ENCODE peak calls at places on chromosomes 4 and X, in four cellular contexts. C is CD8-positive, alpha-beta T cell; E is aorta; T is pancreas. W is an unnamed sample.
A peak's percentile ranks its signal among the peaks of the same experiment; 100 is the strongest.

GRCh38 chr4:89836031-89836777 is 757 bp downstream of the SNCA start:
- DNase-seq in C (no peak), E (peak; percentile 67), T (no peak), W (no peak)

GRCh38 chr4:101103381-101104142 is 243.8 kb downstream of the PPP3CA start:
- DNase-seq in C (no peak), E (no peak), T (no peak), W (no peak)

GRCh38 chr4:33709247-33709646 is 2535.1 kb downstream of the ARAP2 start:
- DNase-seq in C (no peak), E (no peak), T (no peak), W (no peak)

GRCh38 chr4:3311489-3312171 is 18.8 kb downstream of the RGS12 start:
- DNase-seq in C (no peak), E (peak; percentile 27), T (no peak), W (no peak)

GRCh38 chr4:3368841-3369760 is 72.7 kb upstream of the HGFAC start:
- DNase-seq in C (no peak), E (no peak), T (no peak), W (no peak)

GRCh38 chr4:135277116-135277979 is 1075.8 kb upstream of the PABPC4L start:
- DNase-seq in C (no peak), E (no peak), T (no peak), W (no peak)

GRCh38 chrX:455673-456072 is 69.0 kb upstream of the PPP2R3B start:
- DNase-seq in C (no peak), E (peak; percentile 10), T (no peak), W (no peak)

GRCh38 chr4:184649971-184650855 is 675 bp downstream of the PRIMPOL start:
- DNase-seq in C (no peak), E (no peak), T (no peak), W (no peak)

GRCh38 chr4:87498446-87498900 is 30.7 kb downstream of the SPARCL1 start:
- DNase-seq in C (no peak), E (no peak), T (no peak), W (no peak)

GRCh38 chr4:7652451-7652871 is 217.7 kb upstream of the PSAPL1 start:
- DNase-seq in C (no peak), E (peak; percentile 64), T (no peak), W (peak; percentile 12)

GRCh38 chr4:121155893-121156292 is 8.2 kb downstream of the TNIP3 start:
- DNase-seq in C (no peak), E (no peak), T (no peak), W (no peak)

GRCh38 chr4:17854076-17854475 is 43.3 kb downstream of the NCAPG start:
- DNase-seq in C (no peak), E (no peak), T (no peak), W (no peak)

GRCh38 chrX:57286507-57287251 is at the start of gene FAAH2:
- DNase-seq in C (peak; percentile 18), E (no peak), T (peak; percentile 86), W (no peak)

GRCh38 chr4:107391630-107392028 is 328.4 kb downstream of the PAPSS1 start:
- DNase-seq in C (no peak), E (no peak), T (no peak), W (no peak)

GRCh38 chr4:139018971-139019758 is 3.6 kb downstream of the NOCT start:
- DNase-seq in C (no peak), E (no peak), T (no peak), W (no peak)

GRCh38 chrX:110394653-110395052 is 36.0 kb downstream of the RTL9 start:
- DNase-seq in C (no peak), E (no peak), T (no peak), W (no peak)

GRCh38 chrX:45743081-45743533 is 542.4 kb upstream of the DIPK2B start:
- DNase-seq in C (no peak), E (no peak), T (no peak), W (no peak)

GRCh38 chr4:74055498-74055897 is 17.0 kb upstream of the CXCL3 start:
- DNase-seq in C (no peak), E (no peak), T (no peak), W (no peak)
- H3K27ac ChIP-seq in C (no peak overlapping the region), E (no peak overlapping the region), T (no peak overlapping the region), W (no peak overlapping the region)

DNA sequence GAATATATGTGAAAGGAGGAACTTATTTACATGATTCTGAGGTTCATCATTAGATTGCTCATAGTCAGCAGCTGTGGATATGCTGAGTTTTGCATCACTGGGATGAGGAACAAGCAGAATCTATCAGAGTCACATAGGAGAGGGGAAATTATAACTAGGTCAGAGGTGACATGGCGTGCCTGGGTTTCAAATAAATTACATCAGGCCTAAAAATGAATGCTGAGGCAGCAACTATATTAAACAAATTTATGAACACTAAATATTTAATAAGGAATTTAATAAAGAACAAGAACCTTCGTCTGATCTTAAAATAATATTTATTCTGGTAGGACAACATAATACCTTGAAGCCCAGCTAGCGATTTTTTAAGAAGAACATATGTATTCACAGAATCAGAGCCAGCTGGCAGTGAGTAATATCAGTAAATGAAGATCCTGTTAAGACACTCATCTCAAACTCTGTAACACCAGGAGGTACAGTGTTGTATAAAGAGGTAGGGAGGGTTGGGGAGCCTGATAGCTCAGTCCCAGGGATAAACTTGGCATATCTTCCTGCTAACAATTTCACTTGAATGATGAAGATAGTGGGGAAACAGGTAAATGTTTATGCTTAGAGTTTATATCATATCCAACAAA is 60.9 kb upstream of the HS3ST1 start:
- DNase-seq in C (no peak), E (no peak), T (no peak), W (no peak)
- H3K27ac ChIP-seq in C (no peak overlapping the region), E (no peak overlapping the region), T (no peak overlapping the region), W (no peak overlapping the region)

DNA sequence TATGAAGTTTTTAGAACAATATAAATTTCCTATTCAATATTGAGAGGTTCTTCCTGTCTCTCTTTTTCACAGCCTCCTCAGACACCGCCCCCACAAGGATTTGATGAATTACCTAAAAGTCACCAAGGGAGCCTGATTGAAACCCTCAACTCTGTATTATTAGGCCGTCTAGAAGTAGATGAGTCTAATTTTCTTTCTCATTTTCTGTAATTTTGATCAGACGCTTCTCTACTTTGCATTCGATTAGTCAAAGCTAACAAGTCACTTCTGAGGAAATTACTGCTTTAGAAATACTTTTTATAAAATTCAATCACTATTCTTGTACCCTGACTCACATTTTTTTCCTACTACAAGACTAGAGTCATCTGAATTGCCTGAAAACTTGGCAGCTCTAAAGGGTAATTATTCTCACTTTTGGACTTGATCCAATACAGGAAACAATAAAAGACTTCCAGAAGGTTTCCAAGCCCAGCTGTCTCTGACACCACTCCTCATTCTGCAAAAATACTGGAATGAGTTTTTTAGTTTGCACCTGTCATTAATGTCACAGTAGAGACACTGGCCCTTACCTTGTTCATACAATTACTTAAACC is 111.2 kb downstream of the ELOVL6 start:
- DNase-seq in C (no peak), E (no peak), T (no peak), W (no peak)
- H3K27ac ChIP-seq in C (no peak overlapping the region), E (no peak overlapping the region), T (no peak overlapping the region), W (no peak overlapping the region)

DNA sequence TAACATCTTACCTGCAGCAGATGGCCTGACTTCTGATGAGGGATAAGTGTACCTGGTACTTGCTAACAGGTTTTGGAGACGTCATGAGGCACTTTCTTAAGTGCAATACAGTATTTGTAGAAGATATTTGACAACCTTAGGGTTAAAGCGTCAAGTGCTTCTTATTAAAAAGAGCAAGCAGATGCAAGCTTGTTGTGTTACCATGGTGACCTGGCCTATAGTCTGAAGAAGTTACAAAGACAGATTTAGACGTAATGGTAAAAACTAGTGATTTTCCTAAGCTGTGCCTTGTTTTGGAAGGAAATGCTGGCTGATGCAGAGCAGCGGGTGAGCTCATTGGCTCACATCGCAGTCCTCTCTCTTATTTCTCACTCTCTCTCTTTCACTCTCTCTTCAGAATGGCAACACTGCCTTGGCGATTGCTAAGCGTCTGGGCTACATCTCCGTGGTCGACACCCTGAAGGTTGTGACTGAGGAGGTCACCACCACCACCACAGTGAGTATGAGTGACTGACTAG is 243.6 kb downstream of the ANK2 start:
- DNase-seq in C (no peak), E (peak; percentile 76), T (no peak), W (peak; percentile 18)
- H3K27ac ChIP-seq in C (no peak overlapping the region), E (no peak overlapping the region), T (no peak overlapping the region), W (peak overlapping the region; percentile 5)

GRCh38 chr4:128657638-128658037 is 151.9 kb upstream of the JADE1 start:
- DNase-seq in C (no peak), E (no peak), T (no peak), W (no peak)
- H3K27ac ChIP-seq in C (no peak overlapping the region), E (peak overlapping the region; percentile 95), T (no peak overlapping the region), W (no peak overlapping the region)

DNA sequence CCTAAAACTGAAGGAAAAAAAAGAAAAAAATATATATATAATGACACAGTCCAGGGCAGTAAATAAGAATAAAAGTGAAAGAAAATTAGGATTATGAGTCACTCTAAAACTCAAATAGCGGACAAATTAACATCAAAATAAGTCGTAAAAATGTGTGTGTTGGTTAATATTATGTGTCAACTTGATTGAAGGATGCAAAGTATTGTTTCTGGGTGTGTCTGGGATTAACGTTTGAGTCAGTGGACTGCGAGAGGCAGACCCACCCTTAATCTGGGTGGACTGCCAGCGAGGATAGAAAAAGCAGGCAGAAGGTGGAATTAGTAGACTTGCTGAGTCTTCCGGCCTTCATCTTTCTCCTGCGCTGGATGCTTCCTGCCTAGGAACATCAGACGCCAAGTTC is 324.4 kb upstream of the PCDH10 start:
- DNase-seq in C (no peak), E (no peak), T (no peak), W (no peak)
- H3K27ac ChIP-seq in C (no peak overlapping the region), E (no peak overlapping the region), T (no peak overlapping the region), W (no peak overlapping the region)

GRCh38 chrX:53598169-53598568 is 88.3 kb downstream of the HUWE1 start:
- DNase-seq in C (no peak), E (no peak), T (no peak), W (no peak)
- H3K27ac ChIP-seq in C (no peak overlapping the region), E (no peak overlapping the region), T (no peak overlapping the region), W (no peak overlapping the region)

W was measured in psoas muscle.